ENCODE peak calls at places on chromosomes 1 and 21, in four cellular contexts. One of them, this sample, is unnamed.

GRCh38 chr21:42187976-42188653 is 30.8 kb upstream of the ABCG1 start:
- DNase-seq in SW 1271: no peak
- DNase-seq in body of pancreas: peak; percentile 29
- DNase-seq in nucleus accumbens: no peak
- DNase-seq in this sample: no peak

GRCh38 chr1:214912127-214912526 is 170.4 kb upstream of the KCNK2 start:
- DNase-seq in nucleus accumbens: no peak
- DNase-seq in SW 1271: no peak
- DNase-seq in body of pancreas: no peak
- DNase-seq in this sample: peak; percentile 7

GRCh38 chr1:204741440-204741839 is 55.9 kb upstream of the LRRN2 start:
- DNase-seq in body of pancreas: no peak
- DNase-seq in SW 1271: no peak
- DNase-seq in nucleus accumbens: no peak
- DNase-seq in this sample: no peak

GRCh38 chr1:28893403-28894102 is 20.8 kb upstream of the EPB41 start:
- DNase-seq in nucleus accumbens: no peak
- DNase-seq in SW 1271: no peak
- DNase-seq in body of pancreas: no peak
- DNase-seq in this sample: no peak

GRCh38 chr1:199725002-199725401 is 302.5 kb upstream of the NR5A2 start:
- DNase-seq in nucleus accumbens: no peak
- DNase-seq in body of pancreas: no peak
- DNase-seq in SW 1271: no peak
- DNase-seq in this sample: no peak

GRCh38 chr1:108199231-108199657 is 899 bp downstream of the SLC25A24 start:
- DNase-seq in body of pancreas: no peak
- DNase-seq in nucleus accumbens: no peak
- DNase-seq in SW 1271: no peak
- DNase-seq in this sample: no peak

GRCh38 chr1:229035748-229036082 is 235.2 kb upstream of the RAB4A start:
- DNase-seq in SW 1271: no peak
- DNase-seq in body of pancreas: no peak
- DNase-seq in nucleus accumbens: no peak
- DNase-seq in this sample: no peak

GRCh38 chr1:11529763-11530730 is 51.1 kb downstream of the DISP3 start:
- DNase-seq in SW 1271: no peak
- DNase-seq in body of pancreas: no peak
- DNase-seq in nucleus accumbens: no peak
- DNase-seq in this sample: no peak

GRCh38 chr1:211944733-211945500 is 90.4 kb downstream of the INTS7 start:
- DNase-seq in nucleus accumbens: no peak
- DNase-seq in SW 1271: no peak
- DNase-seq in body of pancreas: peak; percentile 77
- DNase-seq in this sample: no peak